ENCODE peak calls at places on chromosomes 11 and 22, in eight cellular contexts. C is neural progenitor cell, L is MM.1S, J is Peyer's patch, Z is left lung, Q is OCI-LY7, B is GM23338, I is thoracic aorta. E is an unnamed sample. For H3K4me1 and H3K36me3, the result is how much of the 10 kb centered on the place peaks cover.

GRCh38 chr11:48088682-48089050 is 108.3 kb downstream of the PTPRJ start:
- DNase-seq in C (no peak), L (no peak), J (peak), Z (no peak), Q (no peak), B (no peak), I (no peak), E (no peak)

GRCh38 chr11:20670932-20671403 is 1.6 kb downstream of the NELL1 start:
- DNase-seq in C (peak), L (no peak), J (no peak), Z (peak), Q (no peak), B (peak), I (no peak), E (no peak)

GRCh38 chr11:66183581-66184048 is 84.8 kb upstream of the RAB1B start:
- DNase-seq in C (no peak), L (no peak), J (no peak), Z (no peak), Q (peak), B (peak), I (no peak), E (no peak)

GRCh38 chr11:108025387-108026080 is 16.8 kb downstream of the CUL5 start:
- DNase-seq in C (no peak), L (peak), J (no peak), Z (no peak), Q (no peak), B (peak), I (no peak), E (no peak)

GRCh38 chr11:40425168-40425567 is 1034.3 kb downstream of the LRRC4C start:
- DNase-seq in C (no peak), L (peak), J (no peak), Z (no peak), Q (no peak), B (peak), I (no peak), E (no peak)

GRCh38 chr11:67445515-67445914 is 2.2 kb upstream of the CORO1B start:
- DNase-seq in C (no peak), L (no peak), J (no peak), Z (no peak), Q (no peak), B (no peak), I (no peak), E (no peak)

GRCh38 chr11:124167852-124168251 is 15.3 kb upstream of the OR10D3 start:
- DNase-seq in C (peak), L (no peak), J (no peak), Z (no peak), Q (no peak), B (peak), I (no peak), E (no peak)

GRCh38 chr11:76578655-76579046 is 91.9 kb downstream of the LRRC32 start:
- DNase-seq in C (peak), L (no peak), J (no peak), Z (peak), Q (no peak), B (peak), I (peak), E (peak)

GRCh38 chr11:31199403-31199802 is 170.1 kb downstream of the DCDC1 start:
- DNase-seq in C (peak), L (no peak), J (no peak), Z (no peak), Q (no peak), B (peak), I (no peak), E (no peak)

GRCh38 chr11:64745219-64745522 is 1.2 kb upstream of the RASGRP2 start:
- DNase-seq in C (no peak), L (no peak), J (peak), Z (peak), Q (peak), B (peak), I (no peak), E (peak)

GRCh38 chr22:45903355-45904149 is 73.4 kb downstream of the WNT7B start:
- DNase-seq in C (no peak), L (no peak), J (no peak), Z (no peak), Q (no peak), B (no peak), I (peak), E (no peak)

GRCh38 chr11:112049777-112050176 is 24.0 kb downstream of the PIH1D2 start:
- DNase-seq in C (no peak), L (no peak), J (no peak), Z (no peak), Q (no peak), B (no peak), I (no peak), E (no peak)

GRCh38 chr22:35995772-35996171 is 32.9 kb downstream of the RBFOX2 start:
- DNase-seq in C (no peak), L (no peak), J (peak), Z (no peak), Q (no peak), B (no peak), I (peak), E (peak)

DNA sequence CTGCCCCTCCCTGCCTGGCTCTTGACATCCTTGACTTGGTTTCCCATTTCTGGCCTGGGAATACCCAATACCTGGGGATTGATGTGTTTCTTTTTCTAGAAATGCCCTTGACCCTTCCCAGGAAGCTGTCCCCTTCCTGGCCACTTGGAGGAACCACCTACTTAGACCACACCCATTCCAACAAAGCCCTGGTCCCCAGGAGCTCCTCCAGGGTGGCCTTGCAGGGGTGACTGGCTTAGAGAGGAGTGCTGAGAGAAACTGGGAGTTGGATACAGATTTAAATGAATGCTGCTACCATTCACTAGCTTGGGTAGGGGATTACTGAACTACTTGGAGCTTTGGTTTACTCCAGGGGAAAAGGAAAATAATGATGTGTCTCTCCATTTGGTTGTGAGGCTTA is 22.1 kb downstream of the PANX1 start:
- DNase-seq in C (no peak), L (no peak), J (no peak), Z (no peak), Q (no peak), B (no peak), I (no peak), E (no peak)
- H3K4me1 ChIP-seq in C (under half), L (under half), J (under half), Z (under half), Q (under half), B (half or more), I (under half), E (half or more)

DNA sequence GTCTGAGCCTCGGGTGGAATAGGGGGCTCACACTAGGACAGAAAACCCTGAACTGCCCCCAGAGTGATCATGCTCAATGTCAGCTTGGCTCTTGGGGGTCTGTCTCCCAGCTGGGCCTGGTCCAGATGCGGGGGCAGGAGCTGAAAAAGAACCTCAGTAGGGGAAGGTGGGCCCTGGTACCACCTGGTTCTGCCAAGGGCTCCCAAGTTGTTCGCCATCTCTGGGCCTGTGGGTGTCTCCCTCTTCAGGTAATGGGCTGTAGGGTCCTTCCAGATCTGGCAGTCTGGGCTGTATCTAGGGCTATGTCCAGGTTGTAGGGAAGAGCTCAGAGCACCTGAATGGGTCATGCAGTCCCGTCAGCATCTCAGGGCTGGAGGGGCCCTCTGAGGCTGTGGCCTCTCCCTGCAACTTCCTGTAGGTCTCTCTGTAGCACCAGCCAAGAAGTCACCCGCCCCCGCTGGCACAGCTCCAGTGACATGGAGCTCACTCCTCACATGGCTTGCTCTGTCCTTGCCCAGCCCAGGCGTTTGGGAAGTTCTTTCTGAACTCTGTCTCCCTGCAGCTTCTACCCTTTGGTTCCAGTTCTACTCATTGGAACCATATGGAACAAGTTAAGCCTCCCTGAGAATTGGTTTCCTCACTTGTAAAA is 33.0 kb upstream of the SOX10 start:
- DNase-seq in C (no peak), L (no peak), J (peak), Z (no peak), Q (no peak), B (no peak), I (no peak), E (peak)
- TF ChIP-seq CTCF in C (no peak), L (no peak), J (no peak), Z (no peak), Q (no peak), B (no peak), I (no peak), E (no peak)

GRCh38 chr11:3370268-3370870 is 8.6 kb downstream of the ZNF195 start:
- DNase-seq in C (no peak), L (no peak), J (no peak), Z (no peak), Q (no peak), B (no peak), I (no peak), E (no peak)

GRCh38 chr11:3369366-3369765 is 9.6 kb downstream of the ZNF195 start:
- DNase-seq in C (no peak), L (no peak), J (no peak), Z (no peak), Q (no peak), B (no peak), I (no peak), E (no peak)

GRCh38 chr11:3368199-3368598 is 10.7 kb downstream of the ZNF195 start:
- DNase-seq in C (no peak), L (no peak), J (no peak), Z (no peak), Q (no peak), B (no peak), I (no peak), E (no peak)

GRCh38 chr11:3367221-3367620 is 11.7 kb downstream of the ZNF195 start:
- DNase-seq in C (no peak), L (no peak), J (no peak), Z (no peak), Q (no peak), B (no peak), I (no peak), E (no peak)
- H3K36me3 ChIP-seq in C (half or more), L (half or more), J (under half), Z (under half), Q (half or more), B (half or more), I (under half), E (half or more)

DNA sequence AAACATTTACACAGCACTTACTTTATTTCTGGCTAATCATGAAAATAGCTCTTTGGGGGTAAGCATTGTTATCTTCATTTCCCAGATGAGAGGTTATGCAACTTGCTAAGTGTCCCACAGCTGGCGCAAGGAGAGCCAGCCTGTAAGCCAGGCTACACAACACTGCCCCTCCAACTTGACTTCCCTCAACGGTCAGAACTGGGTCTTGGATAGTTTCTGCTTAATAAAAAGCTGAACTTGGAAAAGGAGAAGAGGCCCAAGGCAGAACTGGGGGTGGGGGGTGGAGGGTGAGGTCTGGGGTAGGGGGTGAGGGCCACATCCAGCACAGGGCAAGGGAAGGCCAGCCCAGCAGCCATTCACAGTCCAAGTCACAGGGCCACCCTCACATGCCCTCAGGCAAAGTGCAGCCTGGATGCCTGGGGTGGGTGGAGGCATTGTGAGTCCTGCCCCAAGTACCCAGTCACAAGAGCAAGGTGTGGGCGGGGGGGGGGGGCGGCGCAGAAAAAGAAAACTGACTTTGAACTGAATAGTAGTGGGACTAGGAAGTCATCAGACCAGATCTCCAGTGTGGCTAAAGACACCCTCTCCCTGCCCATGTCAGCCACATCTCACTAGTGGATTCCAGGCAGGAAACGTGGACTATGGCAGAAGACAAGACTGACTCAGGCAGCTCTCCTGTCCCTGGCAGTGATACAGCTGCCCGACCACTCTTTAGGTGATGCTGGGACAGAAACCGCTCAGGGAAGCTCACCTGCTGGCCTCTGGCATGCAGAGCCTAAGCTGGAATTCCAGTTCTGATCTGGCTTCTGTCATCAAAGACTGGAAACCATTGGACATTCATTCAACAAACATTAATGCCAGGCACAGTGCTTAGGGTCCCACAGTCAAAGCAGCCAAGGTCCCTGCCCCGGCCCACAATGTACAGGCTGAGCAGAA is 52.4 kb downstream of the PACSIN2 start:
- DNase-seq in C (no peak), L (no peak), J (peak), Z (peak), Q (no peak), B (no peak), I (no peak), E (no peak)
- H3K4me1 ChIP-seq in C (under half), L (under half), J (under half), Z (under half), Q (under half), B (half or more), I (under half), E (half or more)